ENCODE peak calls at places on chromosomes 2 and 18, in six cellular contexts. X is Panc1, Z is transverse colon, I is GM23338, L is endothelial cell of umbilical vein, K is HL-60. C is an unnamed sample.

GRCh38 chr2:205613970-205614559 is 68.2 kb upstream of the NRP2 start:
- DNase-seq in K (no peak), X (no peak), L (no peak), I (no peak), Z (peak), C (no peak)

GRCh38 chr2:210899131-210899530 is 342.7 kb downstream of the CPS1 start:
- DNase-seq in Z (no peak), I (no peak), X (peak), K (no peak), L (peak), C (no peak)

GRCh38 chr2:101162561-101163330 is 11.6 kb upstream of the TBC1D8 start:
- DNase-seq in K (no peak), X (no peak), I (peak), L (peak), Z (peak), C (no peak)

GRCh38 chr2:60739156-60739555 is 16.9 kb upstream of the PAPOLG start:
- DNase-seq in X (no peak), Z (no peak), I (no peak), L (no peak), K (no peak), C (no peak)

GRCh38 chr2:176675557-176676256 is 406.5 kb downstream of the MTX2 start:
- DNase-seq in L (no peak), Z (no peak), X (no peak), K (no peak), I (peak), C (no peak)

GRCh38 chr2:227597993-227598392 is 700 bp upstream of the SCYGR2 start:
- DNase-seq in L (no peak), X (no peak), I (peak), K (no peak), Z (no peak), C (no peak)

GRCh38 chr18:12038661-12039417 is 54.8 kb upstream of the ANKRD62 start:
- DNase-seq in X (peak), K (peak), I (peak), Z (peak), L (peak), C (peak)

GRCh38 chr2:205865794-205866490 is 183.6 kb downstream of the NRP2 start:
- DNase-seq in X (no peak), I (no peak), Z (no peak), K (no peak), L (peak), C (no peak)

GRCh38 chr2:73227086-73227485 is 6.0 kb downstream of the PRADC1 start:
- DNase-seq in L (no peak), K (no peak), Z (no peak), I (no peak), X (no peak), C (no peak)

GRCh38 chr2:238771639-238772038 is 76.2 kb upstream of the TWIST2 start:
- DNase-seq in K (no peak), L (no peak), I (no peak), Z (no peak), X (no peak), C (no peak)

GRCh38 chr2:174122185-174122584 is 126.1 kb downstream of the OLA1 start:
- DNase-seq in Z (no peak), I (no peak), K (no peak), L (no peak), X (no peak), C (no peak)

GRCh38 chr2:17543848-17544645 is 3.6 kb downstream of the VSNL1 start:
- DNase-seq in Z (no peak), X (no peak), L (no peak), I (peak), K (no peak), C (no peak)

GRCh38 chr2:160253440-160254296 is 53.6 kb upstream of the ITGB6 start:
- DNase-seq in X (no peak), Z (no peak), I (no peak), L (no peak), K (no peak), C (no peak)

GRCh38 chr2:15111718-15112117 is 449.4 kb downstream of the NBAS start:
- DNase-seq in I (no peak), X (no peak), Z (no peak), L (no peak), K (no peak), C (no peak)

GRCh38 chr2:211391206-211391605 is 834.8 kb downstream of the CPS1 start:
- DNase-seq in Z (no peak), K (no peak), I (no peak), L (no peak), X (no peak), C (no peak)

GRCh38 chr2:38605298-38605830 is 2.6 kb upstream of the HNRNPLL start:
- DNase-seq in I (no peak), L (no peak), X (no peak), Z (no peak), K (no peak), C (no peak)

GRCh38 chr2:174145827-174146226 is 102.5 kb downstream of the OLA1 start:
- DNase-seq in L (no peak), K (no peak), I (peak), Z (no peak), X (no peak), C (no peak)

GRCh38 chr18:55732227-55733106 is 144.5 kb upstream of the TCF4 start:
- DNase-seq in L (peak), K (no peak), I (no peak), X (no peak), Z (no peak), C (no peak)

GRCh38 chr2:19321946-19322345 is 36.5 kb downstream of the OSR1 start:
- DNase-seq in I (no peak), K (no peak), Z (no peak), X (no peak), L (no peak), C (no peak)

GRCh38 chr2:43898134-43898957 is 59.6 kb downstream of the ABCG8 start:
- DNase-seq in Z (peak), X (no peak), I (no peak), K (no peak), L (no peak), C (no peak)

GRCh38 chr2:73259276-73259675 is 25.0 kb downstream of the FBXO41 start:
- DNase-seq in L (no peak), K (no peak), Z (no peak), I (no peak), X (no peak), C (no peak)

GRCh38 chr2:127381762-127382161 is 6.0 kb downstream of the MAP3K2 start:
- DNase-seq in K (no peak), L (peak), I (no peak), X (no peak), Z (no peak), C (no peak)

GRCh38 chr18:76451475-76452331 is 43.3 kb downstream of the ZNF516 start:
- DNase-seq in Z (no peak), X (no peak), I (peak), L (peak), K (no peak), C (peak)

GRCh38 chr2:134466141-134466540 is 212.3 kb downstream of the MGAT5 start:
- DNase-seq in K (no peak), L (peak), X (no peak), I (peak), Z (no peak), C (peak)

GRCh38 chr18:79643049-79643765 is 36.4 kb upstream of the CTDP1 start:
- DNase-seq in K (peak), L (no peak), I (no peak), Z (no peak), X (no peak), C (peak)

GRCh38 chr2:61006486-61007105 is 10.9 kb upstream of the PEX13 start:
- DNase-seq in X (no peak), K (no peak), Z (no peak), L (no peak), I (no peak), C (no peak)

GRCh38 chr2:165002638-165003037 is 47.3 kb upstream of the SLC38A11 start:
- DNase-seq in I (no peak), X (no peak), K (no peak), Z (no peak), L (no peak), C (no peak)

GRCh38 chr18:4765401-4765800 is 310.3 kb upstream of the DLGAP1 start:
- DNase-seq in K (no peak), I (peak), L (no peak), X (no peak), Z (no peak), C (no peak)

GRCh38 chr2:120436885-120437603 is 91.1 kb downstream of the INHBB start:
- DNase-seq in L (peak), I (peak), K (peak), X (peak), Z (no peak), C (no peak)

GRCh38 chr2:222568866-222569265 is 87.0 kb downstream of the FARSB start:
- DNase-seq in I (peak), X (no peak), Z (no peak), K (no peak), L (no peak), C (no peak)

GRCh38 chr2:33497177-33497787 is 20.8 kb downstream of the RASGRP3 start:
- DNase-seq in K (peak), Z (no peak), X (no peak), L (peak), I (no peak), C (no peak)

GRCh38 chr18:48837676-48838075 is 113.1 kb downstream of the SMAD7 start:
- DNase-seq in X (no peak), Z (no peak), K (no peak), L (no peak), I (no peak), C (no peak)

GRCh38 chr2:15747698-15748471 is 156.2 kb downstream of the DDX1 start:
- DNase-seq in X (no peak), I (peak), K (no peak), Z (no peak), L (no peak), C (no peak)

GRCh38 chr2:23487735-23488492 is 102.9 kb downstream of the KLHL29 start:
- DNase-seq in X (no peak), K (peak), L (no peak), I (no peak), Z (no peak), C (no peak)

GRCh38 chr2:101267671-101268656 is 15.3 kb downstream of the CNOT11 start:
- DNase-seq in K (no peak), L (no peak), Z (no peak), X (no peak), I (no peak), C (no peak)

GRCh38 chr2:120858764-120859525 is 123.3 kb downstream of the GLI2 start:
- DNase-seq in X (no peak), K (no peak), Z (no peak), I (peak), L (no peak), C (no peak)

GRCh38 chr2:202051499-202052161 is 18.0 kb downstream of the FZD7 start:
- DNase-seq in K (no peak), X (no peak), L (no peak), I (peak), Z (no peak), C (no peak)

GRCh38 chr2:202052235-202052634 is 18.6 kb downstream of the FZD7 start:
- DNase-seq in K (no peak), L (no peak), Z (no peak), I (no peak), X (no peak), C (no peak)

GRCh38 chr2:202049092-202049728 is 15.6 kb downstream of the FZD7 start:
- DNase-seq in K (no peak), I (no peak), X (no peak), Z (no peak), L (no peak), C (no peak)

GRCh38 chr2:202050652-202051051 is 17.0 kb downstream of the FZD7 start:
- DNase-seq in Z (no peak), L (no peak), I (no peak), X (no peak), K (no peak), C (no peak)

DNA sequence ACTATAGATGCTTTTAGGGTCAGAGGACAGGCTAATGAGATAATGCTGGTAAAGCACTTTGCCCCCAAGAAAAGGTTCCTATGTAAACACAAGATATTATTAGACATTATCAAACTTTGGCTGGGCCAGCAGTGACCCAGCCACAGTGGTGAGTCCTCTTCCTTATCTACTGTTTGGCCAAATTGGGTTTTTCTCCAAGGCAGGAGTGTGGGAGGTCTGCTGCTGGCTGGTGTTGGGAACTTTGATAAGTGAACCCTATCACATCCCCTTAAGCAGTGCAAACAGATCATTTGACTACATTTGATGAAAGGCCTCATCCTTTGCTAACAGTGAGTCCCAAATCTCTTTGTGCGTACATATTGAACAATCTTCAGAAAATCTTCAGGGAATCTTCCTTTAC is 16.2 kb downstream of the FZD7 start:
- DNase-seq in K (no peak), X (no peak), Z (no peak), I (no peak), L (no peak), C (no peak)
- TF ChIP-seq POLR2AphosphoS5 in K (no peak), X (no peak), Z (no peak), I (no peak), L (no peak), C (no peak)

GRCh38 chr18:10015941-10016819 is 102.4 kb downstream of the VAPA start:
- DNase-seq in L (peak), K (no peak), Z (no peak), X (no peak), I (peak), C (no peak)
- TF ChIP-seq CTCF in L (no peak), K (no peak), Z (no peak), X (no peak), I (no peak), C (no peak)

GRCh38 chr2:157874997-157875719 is 972 bp downstream of the ACVR1 start:
- DNase-seq in K (no peak), L (peak), X (no peak), Z (peak), I (peak), C (no peak)
- TF ChIP-seq POLR2AphosphoS5 in K (no peak), L (no peak), X (no peak), Z (peak), I (no peak), C (no peak)

GRCh38 chr2:79855264-79856006 is 342.6 kb downstream of the CTNNA2 start:
- DNase-seq in X (no peak), L (no peak), K (no peak), Z (peak), I (peak), C (no peak)
- TF ChIP-seq CTCF in X (peak), L (no peak), K (no peak), Z (peak), I (peak), C (no peak)